ENCODE peak calls at places on chromosomes 1 and 21, in nine cellular contexts. One of them, this sample, is unnamed.

GRCh38 chr1:226457307-226457712 is 49.4 kb upstream of the PARP1 start:
- DNase-seq in aorta: no peak
- DNase-seq in AG04450: no peak
- DNase-seq in lung: no peak
- DNase-seq in body of pancreas: no peak
- DNase-seq in caudate nucleus: no peak
- DNase-seq in endodermal cell: peak
- DNase-seq in ovary: no peak
- DNase-seq in brain microvascular endothelial cell: peak
- DNase-seq in this sample: no peak

GRCh38 chr1:154493276-154493675 is 8.7 kb upstream of the TDRD10 start:
- DNase-seq in aorta: no peak
- DNase-seq in AG04450: no peak
- DNase-seq in lung: peak
- DNase-seq in body of pancreas: no peak
- DNase-seq in caudate nucleus: no peak
- DNase-seq in endodermal cell: peak
- DNase-seq in ovary: no peak
- DNase-seq in brain microvascular endothelial cell: no peak
- DNase-seq in this sample: no peak

GRCh38 chr21:41143596-41144325 is 24.2 kb upstream of the BACE2 start:
- DNase-seq in aorta: no peak
- DNase-seq in AG04450: no peak
- DNase-seq in lung: no peak
- DNase-seq in body of pancreas: no peak
- DNase-seq in caudate nucleus: no peak
- DNase-seq in endodermal cell: no peak
- DNase-seq in ovary: no peak
- DNase-seq in brain microvascular endothelial cell: no peak
- DNase-seq in this sample: no peak

GRCh38 chr1:39737546-39738169 is 1.0 kb upstream of the PPIE start:
- DNase-seq in aorta: no peak
- DNase-seq in AG04450: no peak
- DNase-seq in lung: no peak
- DNase-seq in body of pancreas: no peak
- DNase-seq in caudate nucleus: no peak
- DNase-seq in endodermal cell: no peak
- DNase-seq in ovary: no peak
- DNase-seq in brain microvascular endothelial cell: peak
- DNase-seq in this sample: no peak

GRCh38 chr1:162537216-162537615 is 24.3 kb upstream of the UAP1 start:
- DNase-seq in aorta: no peak
- DNase-seq in AG04450: no peak
- DNase-seq in lung: no peak
- DNase-seq in body of pancreas: no peak
- DNase-seq in caudate nucleus: no peak
- DNase-seq in endodermal cell: no peak
- DNase-seq in ovary: no peak
- DNase-seq in brain microvascular endothelial cell: no peak
- DNase-seq in this sample: no peak

GRCh38 chr1:95888877-95889799 is 655.1 kb downstream of the RWDD3 start:
- DNase-seq in aorta: no peak
- DNase-seq in AG04450: no peak
- DNase-seq in lung: no peak
- DNase-seq in body of pancreas: no peak
- DNase-seq in caudate nucleus: no peak
- DNase-seq in endodermal cell: no peak
- DNase-seq in ovary: no peak
- DNase-seq in brain microvascular endothelial cell: no peak
- DNase-seq in this sample: no peak

GRCh38 chr1:77200806-77201205 is 18.4 kb downstream of the PIGK start:
- DNase-seq in aorta: no peak
- DNase-seq in AG04450: no peak
- DNase-seq in lung: no peak
- DNase-seq in body of pancreas: no peak
- DNase-seq in caudate nucleus: no peak
- DNase-seq in endodermal cell: no peak
- DNase-seq in ovary: no peak
- DNase-seq in brain microvascular endothelial cell: no peak
- DNase-seq in this sample: no peak

GRCh38 chr1:82565146-82565545 is 764.4 kb downstream of the ADGRL2 start:
- DNase-seq in aorta: no peak
- DNase-seq in AG04450: no peak
- DNase-seq in lung: no peak
- DNase-seq in body of pancreas: no peak
- DNase-seq in caudate nucleus: no peak
- DNase-seq in endodermal cell: peak
- DNase-seq in ovary: peak
- DNase-seq in brain microvascular endothelial cell: peak
- DNase-seq in this sample: no peak

GRCh38 chr1:219463629-219464028 is 149.3 kb downstream of the ZC3H11B start:
- DNase-seq in aorta: no peak
- DNase-seq in AG04450: no peak
- DNase-seq in lung: no peak
- DNase-seq in body of pancreas: no peak
- DNase-seq in caudate nucleus: no peak
- DNase-seq in endodermal cell: no peak
- DNase-seq in ovary: no peak
- DNase-seq in brain microvascular endothelial cell: no peak
- DNase-seq in this sample: peak

GRCh38 chr1:159212596-159212995 is 7.9 kb downstream of the ACKR1 start:
- DNase-seq in aorta: no peak
- DNase-seq in AG04450: no peak
- DNase-seq in lung: no peak
- DNase-seq in body of pancreas: no peak
- DNase-seq in caudate nucleus: no peak
- DNase-seq in endodermal cell: no peak
- DNase-seq in ovary: no peak
- DNase-seq in brain microvascular endothelial cell: no peak
- DNase-seq in this sample: no peak

GRCh38 chr21:46218906-46219590 is 9.5 kb downstream of the LSS start:
- DNase-seq in aorta: peak
- DNase-seq in AG04450: no peak
- DNase-seq in lung: no peak
- DNase-seq in body of pancreas: no peak
- DNase-seq in caudate nucleus: no peak
- DNase-seq in endodermal cell: peak
- DNase-seq in ovary: no peak
- DNase-seq in brain microvascular endothelial cell: no peak
- DNase-seq in this sample: peak

DNA sequence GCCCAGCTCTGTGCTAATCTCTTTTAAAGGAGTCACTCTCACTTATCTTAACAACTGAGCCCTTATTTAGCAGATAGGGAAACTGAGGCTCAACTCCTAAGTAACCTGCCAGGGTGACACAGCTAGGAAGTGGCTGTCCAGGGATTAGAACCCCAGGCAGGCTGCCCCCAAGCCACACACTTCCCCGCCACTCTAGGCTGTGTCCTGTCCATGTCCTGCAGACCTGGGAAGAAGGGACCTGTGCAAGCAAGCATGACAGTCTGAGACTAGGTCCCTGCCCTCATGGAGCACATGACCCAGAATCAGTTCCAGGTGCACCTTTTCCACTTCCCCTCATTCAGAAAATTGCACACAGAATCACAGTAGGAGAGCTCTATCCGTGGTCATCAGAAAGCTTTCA is 12.2 kb downstream of the KIAA1614 start:
- DNase-seq in aorta: no peak
- DNase-seq in AG04450: no peak
- DNase-seq in lung: no peak
- DNase-seq in body of pancreas: no peak
- DNase-seq in caudate nucleus: no peak
- DNase-seq in endodermal cell: no peak
- DNase-seq in ovary: no peak
- DNase-seq in brain microvascular endothelial cell: no peak
- DNase-seq in this sample: no peak
- H3K27ac ChIP-seq in aorta: no peak
- H3K27ac ChIP-seq in AG04450: no peak
- H3K27ac ChIP-seq in lung: peak
- H3K27ac ChIP-seq in body of pancreas: no peak
- H3K27ac ChIP-seq in caudate nucleus: peak
- H3K27ac ChIP-seq in endodermal cell: peak
- H3K27ac ChIP-seq in ovary: no peak
- H3K27ac ChIP-seq in brain microvascular endothelial cell: no peak
- H3K27ac ChIP-seq in this sample: no peak

GRCh38 chr1:67540025-67540732 is 110.0 kb upstream of the SERBP1 start:
- DNase-seq in aorta: no peak
- DNase-seq in AG04450: no peak
- DNase-seq in lung: no peak
- DNase-seq in body of pancreas: peak
- DNase-seq in caudate nucleus: no peak
- DNase-seq in endodermal cell: peak
- DNase-seq in ovary: no peak
- DNase-seq in brain microvascular endothelial cell: no peak
- DNase-seq in this sample: no peak

GRCh38 chr1:67536957-67537646 is 106.9 kb upstream of the SERBP1 start:
- DNase-seq in aorta: no peak
- DNase-seq in AG04450: no peak
- DNase-seq in lung: no peak
- DNase-seq in body of pancreas: no peak
- DNase-seq in caudate nucleus: peak
- DNase-seq in endodermal cell: no peak
- DNase-seq in ovary: no peak
- DNase-seq in brain microvascular endothelial cell: no peak
- DNase-seq in this sample: no peak

GRCh38 chr1:67542747-67543146 is 112.5 kb upstream of the SERBP1 start:
- DNase-seq in aorta: no peak
- DNase-seq in AG04450: no peak
- DNase-seq in lung: no peak
- DNase-seq in body of pancreas: no peak
- DNase-seq in caudate nucleus: no peak
- DNase-seq in endodermal cell: no peak
- DNase-seq in ovary: no peak
- DNase-seq in brain microvascular endothelial cell: no peak
- DNase-seq in this sample: no peak

GRCh38 chr1:67537647-67538018 is 107.4 kb upstream of the SERBP1 start:
- DNase-seq in aorta: no peak
- DNase-seq in AG04450: no peak
- DNase-seq in lung: no peak
- DNase-seq in body of pancreas: no peak
- DNase-seq in caudate nucleus: no peak
- DNase-seq in endodermal cell: peak
- DNase-seq in ovary: no peak
- DNase-seq in brain microvascular endothelial cell: no peak
- DNase-seq in this sample: no peak

DNA sequence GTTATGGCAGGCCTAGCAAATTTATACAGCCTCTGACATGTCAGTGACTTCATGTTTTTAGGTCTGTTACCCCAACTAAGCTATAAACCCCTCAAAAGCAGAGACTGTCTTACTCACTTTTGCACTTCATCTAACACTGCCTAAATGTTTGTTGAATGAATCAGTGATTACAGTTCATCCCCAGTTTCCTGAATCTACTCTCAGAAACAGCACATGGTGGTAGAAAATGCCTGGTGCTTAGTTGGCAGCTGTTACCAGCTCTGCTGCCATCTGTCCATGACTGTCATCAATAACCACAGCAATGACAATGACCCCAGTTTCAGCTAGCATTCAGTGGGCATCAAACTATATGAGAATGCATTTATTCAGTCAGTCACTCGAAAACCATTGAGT is 110.5 kb upstream of the SERBP1 start:
- DNase-seq in aorta: no peak
- DNase-seq in AG04450: no peak
- DNase-seq in lung: no peak
- DNase-seq in body of pancreas: no peak
- DNase-seq in caudate nucleus: no peak
- DNase-seq in endodermal cell: no peak
- DNase-seq in ovary: no peak
- DNase-seq in brain microvascular endothelial cell: no peak
- DNase-seq in this sample: no peak
- H3K27ac ChIP-seq in aorta: no peak
- H3K27ac ChIP-seq in AG04450: no peak
- H3K27ac ChIP-seq in lung: no peak
- H3K27ac ChIP-seq in body of pancreas: peak
- H3K27ac ChIP-seq in caudate nucleus: no peak
- H3K27ac ChIP-seq in endodermal cell: no peak
- H3K27ac ChIP-seq in ovary: no peak
- H3K27ac ChIP-seq in brain microvascular endothelial cell: no peak
- H3K27ac ChIP-seq in this sample: no peak

DNA sequence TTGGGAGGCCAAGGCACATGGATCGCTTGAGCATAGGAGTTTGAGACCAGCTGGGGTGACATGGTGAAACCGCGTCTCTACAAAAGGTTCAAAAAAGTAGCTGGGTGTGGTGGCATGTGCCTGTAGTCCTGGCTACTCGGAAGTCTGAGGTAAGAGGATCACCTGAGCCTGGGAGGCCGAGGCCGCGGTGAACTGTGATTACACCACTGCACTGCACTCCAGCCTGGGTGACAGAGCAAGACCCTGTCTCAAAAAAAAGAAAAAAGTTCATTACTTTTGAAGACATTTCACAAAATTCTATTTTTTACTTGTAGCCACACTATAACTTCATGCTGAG is 2.1 kb upstream of the DENND2C start:
- DNase-seq in aorta: no peak
- DNase-seq in AG04450: no peak
- DNase-seq in lung: no peak
- DNase-seq in body of pancreas: no peak
- DNase-seq in caudate nucleus: no peak
- DNase-seq in endodermal cell: no peak
- DNase-seq in ovary: no peak
- DNase-seq in brain microvascular endothelial cell: no peak
- DNase-seq in this sample: no peak
- H3K27ac ChIP-seq in aorta: no peak
- H3K27ac ChIP-seq in AG04450: no peak
- H3K27ac ChIP-seq in lung: no peak
- H3K27ac ChIP-seq in body of pancreas: no peak
- H3K27ac ChIP-seq in caudate nucleus: no peak
- H3K27ac ChIP-seq in endodermal cell: no peak
- H3K27ac ChIP-seq in ovary: no peak
- H3K27ac ChIP-seq in brain microvascular endothelial cell: no peak
- H3K27ac ChIP-seq in this sample: peak

DNA sequence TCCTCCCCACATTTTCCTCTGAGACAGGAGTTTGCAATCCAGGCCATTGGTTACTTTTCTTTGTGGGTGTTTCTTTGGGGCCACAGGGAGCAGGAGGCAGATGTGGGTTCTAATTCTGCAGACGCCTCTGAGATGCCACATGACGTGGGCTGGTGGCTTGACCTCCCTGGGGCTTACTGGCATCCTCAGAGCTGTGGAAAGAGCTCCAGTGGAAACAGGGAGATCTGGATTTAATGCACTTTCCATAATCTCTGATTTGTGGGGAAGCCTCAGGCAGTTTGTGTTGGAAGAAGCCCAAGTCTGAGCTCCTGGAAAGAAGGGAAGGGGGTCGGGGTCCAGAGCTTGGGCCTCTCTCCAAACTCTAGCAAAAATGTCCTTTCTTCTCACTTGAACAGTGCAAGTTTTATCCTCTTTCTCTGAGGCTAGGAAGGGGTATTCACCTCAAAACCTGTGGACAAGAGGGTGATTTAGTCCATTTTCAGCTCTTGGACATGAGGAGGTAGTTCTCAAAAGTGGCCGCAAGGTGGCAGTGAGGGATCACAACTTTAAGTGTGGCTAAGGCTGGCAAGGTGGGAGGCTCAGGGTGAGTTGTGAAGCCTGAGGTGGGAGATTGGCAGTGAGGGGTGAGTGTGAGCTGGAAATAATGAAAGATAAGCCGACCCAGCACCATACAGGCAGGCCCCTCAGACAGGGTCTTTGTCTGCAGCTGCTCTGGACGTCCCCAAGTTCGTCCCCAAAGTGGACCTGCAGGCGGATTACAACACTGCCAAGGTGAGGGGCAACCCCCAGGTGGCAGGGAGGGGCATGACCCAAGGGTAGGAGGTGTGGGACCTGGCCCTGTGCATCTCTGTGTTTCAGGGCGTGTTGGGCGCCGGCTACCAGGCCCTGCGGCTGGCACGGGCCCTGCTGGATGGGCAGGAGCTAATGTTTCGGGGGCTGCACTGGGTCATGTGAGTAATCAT is 9.2 kb downstream of the IKBKE start:
- DNase-seq in aorta: peak
- DNase-seq in AG04450: peak
- DNase-seq in lung: peak
- DNase-seq in body of pancreas: peak
- DNase-seq in caudate nucleus: peak
- DNase-seq in endodermal cell: peak
- DNase-seq in ovary: peak
- DNase-seq in brain microvascular endothelial cell: peak
- DNase-seq in this sample: peak
- H3K27ac ChIP-seq in aorta: no peak
- H3K27ac ChIP-seq in AG04450: no peak
- H3K27ac ChIP-seq in lung: no peak
- H3K27ac ChIP-seq in body of pancreas: no peak
- H3K27ac ChIP-seq in caudate nucleus: no peak
- H3K27ac ChIP-seq in endodermal cell: no peak
- H3K27ac ChIP-seq in ovary: no peak
- H3K27ac ChIP-seq in brain microvascular endothelial cell: no peak
- H3K27ac ChIP-seq in this sample: no peak